ENCODE peak calls at places on chromosomes 4 and X, in seven cellular contexts. E, H, J, P, O, B and U are unnamed samples.
A peak's percentile ranks its signal among the peaks of the same experiment; 100 is the strongest.

GRCh38 chr4:115759231-115759630 is 645.8 kb upstream of the NDST4 start:
- DNase-seq in E (no peak), H (no peak), J (no peak), P (no peak), O (no peak), B (no peak), U (no peak)

GRCh38 chr4:145066063-145066501 is 31.9 kb downstream of the ANAPC10 start:
- DNase-seq in E (no peak), H (no peak), J (no peak), P (peak; percentile 82), O (no peak), B (no peak), U (no peak)

GRCh38 chr4:98568896-98569663 is 89.3 kb downstream of the TSPAN5 start:
- DNase-seq in E (no peak), H (no peak), J (no peak), P (no peak), O (no peak), B (no peak), U (no peak)

GRCh38 chr4:20422398-20422797 is 170.7 kb downstream of the SLIT2 start:
- DNase-seq in E (no peak), H (peak; percentile 14), J (no peak), P (peak; percentile 71), O (no peak), B (peak; percentile 9), U (peak; percentile 62)

GRCh38 chr4:185874516-185875230 is 62.7 kb upstream of the SORBS2 start:
- DNase-seq in E (no peak), H (no peak), J (no peak), P (no peak), O (no peak), B (peak; percentile 36), U (no peak)

GRCh38 chrX:11100281-11101035 is 10.7 kb upstream of the HCCS start:
- DNase-seq in E (no peak), H (no peak), J (peak; percentile 33), P (peak; percentile 59), O (no peak), B (peak; percentile 27), U (no peak)

GRCh38 chrX:135453381-135453780 is 31.6 kb downstream of the SMIM10L2A start:
- DNase-seq in E (no peak), H (no peak), J (no peak), P (no peak), O (no peak), B (no peak), U (no peak)

GRCh38 chr4:82429728-82430192 is 502 bp downstream of the HNRNPDL start:
- DNase-seq in E (peak; percentile 95), H (no peak), J (no peak), P (peak; percentile 89), O (no peak), B (peak; percentile 33), U (no peak)

GRCh38 chr4:121692261-121692660 is 4.5 kb downstream of the ANXA5 start:
- DNase-seq in E (no peak), H (no peak), J (no peak), P (no peak), O (no peak), B (no peak), U (no peak)

GRCh38 chr4:184448828-184449227 is 25.5 kb downstream of the IRF2 start:
- DNase-seq in E (no peak), H (peak; percentile 47), J (peak; percentile 60), P (peak; percentile 33), O (no peak), B (peak; percentile 25), U (no peak)

GRCh38 chr4:142567620-142568451 is 278.3 kb downstream of the INPP4B start:
- DNase-seq in E (no peak), H (peak; percentile 6), J (no peak), P (peak; percentile 41), O (no peak), B (no peak), U (no peak)

GRCh38 chr4:67744561-67745283 is 9.5 kb downstream of the GNRHR start:
- DNase-seq in E (no peak), H (no peak), J (no peak), P (no peak), O (no peak), B (no peak), U (no peak)

GRCh38 chr4:7427326-7428260 is 7.1 kb downstream of the PSAPL1 start:
- DNase-seq in E (no peak), H (no peak), J (no peak), P (no peak), O (no peak), B (no peak), U (no peak)

GRCh38 chrX:101550825-101551767 is 749 bp downstream of the ARMCX1 start:
- DNase-seq in E (peak; percentile 18), H (no peak), J (peak; percentile 48), P (peak; percentile 72), O (no peak), B (peak; percentile 19), U (no peak)

GRCh38 chrX:1592863-1593201 is 1.4 kb downstream of the AKAP17A start:
- DNase-seq in E (no peak), H (no peak), J (no peak), P (no peak), O (no peak), B (peak; percentile 6), U (no peak)

GRCh38 chr4:25449270-25449669 is 72.2 kb downstream of the ANAPC4 start:
- DNase-seq in E (no peak), H (no peak), J (no peak), P (no peak), O (no peak), B (no peak), U (no peak)

GRCh38 chr4:154559141-154559841 is 3.5 kb upstream of the FGB start:
- DNase-seq in E (no peak), H (peak; percentile 34), J (no peak), P (peak; percentile 56), O (no peak), B (peak; percentile 57), U (no peak)

GRCh38 chr4:26938516-26938915 is 77.9 kb downstream of the STIM2 start:
- DNase-seq in E (no peak), H (no peak), J (no peak), P (no peak), O (no peak), B (no peak), U (no peak)

GRCh38 chr4:67393007-67393406 is 152.3 kb downstream of the CENPC start:
- DNase-seq in E (no peak), H (no peak), J (no peak), P (no peak), O (no peak), B (no peak), U (no peak)

DNA sequence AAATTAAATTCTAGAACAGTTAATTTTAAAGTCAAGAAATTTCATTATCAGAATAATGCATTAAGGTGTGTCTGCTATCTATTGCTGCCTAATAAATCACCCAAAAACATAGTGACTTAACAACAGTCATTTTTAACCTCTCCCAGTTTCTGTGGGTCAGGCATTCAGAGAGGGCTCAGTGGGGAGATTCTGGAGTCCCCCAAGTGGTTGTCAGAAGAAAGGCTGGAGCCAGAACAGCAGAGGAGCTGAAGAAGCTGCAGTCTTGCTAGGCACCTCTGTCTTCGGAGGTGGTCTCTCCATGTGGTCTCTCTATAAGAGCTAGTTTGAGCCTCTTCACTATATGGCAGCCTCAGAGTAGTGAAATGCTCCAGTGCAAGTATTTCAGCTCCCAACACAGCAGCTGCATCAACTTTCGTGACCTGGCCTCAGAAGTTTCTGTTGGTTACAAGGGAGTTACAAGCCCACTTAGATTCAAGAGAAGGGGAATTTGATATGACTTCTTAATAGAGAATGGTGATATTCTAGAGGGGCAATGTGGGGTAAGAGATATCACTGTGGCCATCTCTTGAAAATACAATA is 9.4 kb upstream of the HOPX start:
- DNase-seq in E (no peak), H (no peak), J (no peak), P (peak; percentile 15), O (no peak), B (no peak), U (no peak)
- TF ChIP-seq CTCF in E (no peak), H (no peak), J (no peak), P (peak; percentile 27), O (no peak), B (no peak), U (no peak)

GRCh38 chr4:77384094-77384493 is 221.5 kb upstream of the CXCL13 start:
- DNase-seq in E (no peak), H (no peak), J (no peak), P (no peak), O (no peak), B (no peak), U (no peak)

DNA sequence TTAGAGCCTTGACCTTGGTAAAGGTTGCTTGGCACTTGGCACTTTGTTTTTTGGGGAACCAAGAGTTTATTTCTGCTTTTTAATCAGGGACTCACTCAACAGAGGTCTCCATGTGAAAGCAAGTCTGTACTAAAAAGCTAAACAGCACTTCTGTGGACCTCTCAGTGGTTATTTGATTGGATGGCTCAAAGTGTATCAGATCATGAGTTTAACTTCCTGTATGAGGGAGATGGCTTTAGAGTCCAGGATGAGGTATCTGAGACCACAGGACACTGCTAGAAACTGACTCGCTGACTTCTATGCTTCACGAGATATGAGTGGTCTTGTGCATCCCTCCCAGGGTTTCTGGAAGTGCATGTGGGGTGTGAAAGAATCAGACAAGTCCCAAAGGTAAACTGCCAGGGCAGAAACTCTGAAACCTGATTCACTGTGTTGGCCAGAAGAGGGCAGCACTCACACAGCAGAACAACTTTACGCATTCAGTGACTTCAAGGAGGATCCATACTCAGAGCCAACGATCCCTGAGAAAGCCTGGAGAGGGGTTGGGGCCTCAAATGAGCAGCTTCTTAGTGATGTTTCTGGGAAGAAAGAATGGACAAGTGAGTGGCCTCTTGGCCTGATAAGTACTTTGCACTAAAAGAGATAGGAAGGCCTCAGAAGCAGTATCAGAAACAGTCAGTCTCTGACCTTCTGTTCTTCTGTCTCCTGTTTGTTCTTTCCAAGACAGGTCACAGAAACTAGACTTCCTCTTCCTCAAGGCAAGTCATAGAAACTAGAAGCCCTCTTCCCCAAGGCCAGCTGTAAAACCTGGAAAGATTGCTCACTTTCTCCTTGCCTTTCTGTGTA is 220.3 kb upstream of the CXCL13 start:
- DNase-seq in E (no peak), H (peak; percentile 48), J (peak; percentile 59), P (peak; percentile 78), O (peak; percentile 36), B (peak; percentile 59), U (peak; percentile 67)
- TF ChIP-seq CTCF in E (peak; percentile 59), H (peak; percentile 80), J (peak; percentile 70), P (peak; percentile 88), O (no peak), B (peak; percentile 80), U (peak; percentile 72)

GRCh38 chrX:153991013-153991580 is 18.5 kb downstream of the TMEM187 start:
- DNase-seq in E (no peak), H (no peak), J (no peak), P (no peak), O (no peak), B (no peak), U (no peak)
- TF ChIP-seq CTCF in E (no peak), H (no peak), J (no peak), P (no peak), O (no peak), B (no peak), U (no peak)

GRCh38 chr4:99852199-99852718 is 35.6 kb downstream of the DAPP1 start:
- DNase-seq in E (no peak), H (no peak), J (no peak), P (no peak), O (no peak), B (no peak), U (no peak)

GRCh38 chr4:99855677-99856076 is 38.5 kb downstream of the LAMTOR3 start:
- DNase-seq in E (no peak), H (peak; percentile 29), J (no peak), P (no peak), O (no peak), B (no peak), U (no peak)

GRCh38 chr4:99856166-99856565 is 38.1 kb downstream of the LAMTOR3 start:
- DNase-seq in E (no peak), H (no peak), J (no peak), P (no peak), O (no peak), B (peak; percentile 34), U (no peak)

GRCh38 chr4:99853993-99854392 is 37.4 kb downstream of the DAPP1 start:
- DNase-seq in E (no peak), H (no peak), J (no peak), P (peak; percentile 42), O (no peak), B (no peak), U (no peak)

GRCh38 chr4:99853190-99853589 is 36.6 kb downstream of the DAPP1 start:
- DNase-seq in E (no peak), H (no peak), J (no peak), P (no peak), O (no peak), B (no peak), U (no peak)
- TF ChIP-seq CTCF in E (no peak), H (no peak), J (no peak), P (no peak), O (no peak), B (no peak), U (no peak)